ENCODE peak calls at places on chromosomes 6 and 20, in six cellular contexts. One of them, this sample, is unnamed.

GRCh38 chr20:30484009-30484748 is 773.3 kb upstream of the DEFB115 start:
- DNase-seq in astrocyte of the spinal cord: no peak
- DNase-seq in effector memory CD4-positive, alpha-beta T cell: no peak
- DNase-seq in Peyer's patch: no peak
- DNase-seq in mucosa of descending colon: no peak
- DNase-seq in H7: peak
- DNase-seq in this sample: no peak

GRCh38 chr6:35973670-35974222 is 50.7 kb downstream of the SLC26A8 start:
- DNase-seq in mucosa of descending colon: no peak
- DNase-seq in Peyer's patch: peak
- DNase-seq in astrocyte of the spinal cord: no peak
- DNase-seq in H7: no peak
- DNase-seq in effector memory CD4-positive, alpha-beta T cell: no peak
- DNase-seq in this sample: no peak

GRCh38 chr6:102841055-102841454 is 1447.5 kb downstream of the GRIK2 start:
- DNase-seq in Peyer's patch: no peak
- DNase-seq in H7: no peak
- DNase-seq in astrocyte of the spinal cord: peak
- DNase-seq in effector memory CD4-positive, alpha-beta T cell: no peak
- DNase-seq in mucosa of descending colon: no peak
- DNase-seq in this sample: peak

GRCh38 chr6:113406051-113406695 is 451.0 kb upstream of the MARCKS start:
- DNase-seq in effector memory CD4-positive, alpha-beta T cell: no peak
- DNase-seq in mucosa of descending colon: no peak
- DNase-seq in astrocyte of the spinal cord: no peak
- DNase-seq in Peyer's patch: no peak
- DNase-seq in H7: no peak
- DNase-seq in this sample: no peak

GRCh38 chr6:169829786-169830185 is 78.4 kb downstream of the ERMARD start:
- DNase-seq in astrocyte of the spinal cord: no peak
- DNase-seq in mucosa of descending colon: no peak
- DNase-seq in Peyer's patch: peak
- DNase-seq in effector memory CD4-positive, alpha-beta T cell: no peak
- DNase-seq in H7: no peak
- DNase-seq in this sample: no peak

GRCh38 chr6:128499079-128499705 is 21.2 kb downstream of the PTPRK start:
- DNase-seq in astrocyte of the spinal cord: no peak
- DNase-seq in Peyer's patch: no peak
- DNase-seq in H7: no peak
- DNase-seq in effector memory CD4-positive, alpha-beta T cell: no peak
- DNase-seq in mucosa of descending colon: no peak
- DNase-seq in this sample: no peak

GRCh38 chr6:142444388-142444787 is 142.6 kb downstream of the ADGRG6 start:
- DNase-seq in mucosa of descending colon: no peak
- DNase-seq in H7: no peak
- DNase-seq in astrocyte of the spinal cord: no peak
- DNase-seq in Peyer's patch: no peak
- DNase-seq in effector memory CD4-positive, alpha-beta T cell: no peak
- DNase-seq in this sample: no peak

GRCh38 chr20:35117148-35117547 is 24.5 kb upstream of the TRPC4AP start:
- DNase-seq in astrocyte of the spinal cord: peak
- DNase-seq in Peyer's patch: no peak
- DNase-seq in H7: no peak
- DNase-seq in mucosa of descending colon: no peak
- DNase-seq in effector memory CD4-positive, alpha-beta T cell: no peak
- DNase-seq in this sample: no peak

GRCh38 chr6:8492536-8493125 is 57.3 kb upstream of the SLC35B3 start:
- DNase-seq in astrocyte of the spinal cord: peak
- DNase-seq in effector memory CD4-positive, alpha-beta T cell: no peak
- DNase-seq in mucosa of descending colon: no peak
- DNase-seq in Peyer's patch: no peak
- DNase-seq in H7: no peak
- DNase-seq in this sample: no peak

GRCh38 chr20:48294942-48295341 is 509.7 kb upstream of the SULF2 start:
- DNase-seq in Peyer's patch: no peak
- DNase-seq in H7: no peak
- DNase-seq in mucosa of descending colon: no peak
- DNase-seq in effector memory CD4-positive, alpha-beta T cell: no peak
- DNase-seq in astrocyte of the spinal cord: no peak
- DNase-seq in this sample: no peak

GRCh38 chr6:95819461-95819860 is 196.3 kb upstream of the FUT9 start:
- DNase-seq in Peyer's patch: no peak
- DNase-seq in astrocyte of the spinal cord: no peak
- DNase-seq in H7: no peak
- DNase-seq in effector memory CD4-positive, alpha-beta T cell: no peak
- DNase-seq in mucosa of descending colon: no peak
- DNase-seq in this sample: no peak

GRCh38 chr6:75830959-75831885 is 82.2 kb downstream of the MYO6 start:
- DNase-seq in effector memory CD4-positive, alpha-beta T cell: no peak
- DNase-seq in H7: no peak
- DNase-seq in mucosa of descending colon: no peak
- DNase-seq in Peyer's patch: no peak
- DNase-seq in astrocyte of the spinal cord: peak
- DNase-seq in this sample: no peak

GRCh38 chr6:87710090-87710489 is 8.1 kb upstream of the AKIRIN2 start:
- DNase-seq in H7: no peak
- DNase-seq in astrocyte of the spinal cord: no peak
- DNase-seq in Peyer's patch: no peak
- DNase-seq in mucosa of descending colon: no peak
- DNase-seq in effector memory CD4-positive, alpha-beta T cell: no peak
- DNase-seq in this sample: no peak

DNA sequence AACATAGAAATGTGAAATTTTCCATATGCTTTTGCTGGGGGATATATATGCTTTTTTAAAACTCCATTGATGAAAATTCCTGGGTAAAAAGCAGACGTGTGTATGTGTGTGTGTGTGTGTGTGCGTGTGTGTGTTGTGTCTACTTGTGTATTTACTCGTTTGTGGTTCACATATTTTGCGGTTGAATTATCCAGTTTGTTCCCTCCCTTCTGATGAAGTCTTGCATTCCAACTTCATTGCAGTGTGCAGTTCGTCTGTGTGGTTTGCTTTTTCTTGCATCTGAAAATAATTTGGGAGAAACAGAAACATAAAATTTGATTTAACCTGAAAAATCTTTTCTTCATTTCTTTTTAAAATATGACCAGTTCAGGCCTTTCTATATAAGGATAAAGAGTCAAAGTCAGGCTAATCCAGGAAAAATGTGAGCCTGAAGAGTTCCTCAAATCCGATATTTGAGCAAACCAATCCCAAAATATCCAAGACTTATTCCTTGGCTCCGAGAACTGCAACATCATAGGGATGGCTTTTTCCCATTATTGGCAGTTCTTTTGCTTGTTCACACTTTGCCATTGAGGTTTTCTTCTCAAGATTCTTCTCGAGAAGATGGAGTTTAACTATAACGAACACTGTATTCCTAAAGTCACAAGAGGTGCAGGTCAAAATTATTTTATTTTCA is 202.2 kb upstream of the CCN2 start:
- DNase-seq in Peyer's patch: no peak
- DNase-seq in mucosa of descending colon: no peak
- DNase-seq in H7: no peak
- DNase-seq in effector memory CD4-positive, alpha-beta T cell: no peak
- DNase-seq in astrocyte of the spinal cord: peak
- DNase-seq in this sample: no peak
- H3K4me3 ChIP-seq in Peyer's patch: no peak
- H3K4me3 ChIP-seq in mucosa of descending colon: no peak
- H3K4me3 ChIP-seq in H7: no peak
- H3K4me3 ChIP-seq in effector memory CD4-positive, alpha-beta T cell: no peak
- H3K4me3 ChIP-seq in astrocyte of the spinal cord: no peak
- H3K4me3 ChIP-seq in this sample: no peak

GRCh38 chr6:41370488-41371111 is 35.2 kb downstream of the NCR2 start:
- DNase-seq in H7: no peak
- DNase-seq in astrocyte of the spinal cord: no peak
- DNase-seq in Peyer's patch: no peak
- DNase-seq in mucosa of descending colon: no peak
- DNase-seq in effector memory CD4-positive, alpha-beta T cell: no peak
- DNase-seq in this sample: no peak

GRCh38 chr6:41367700-41368099 is 32.3 kb downstream of the NCR2 start:
- DNase-seq in H7: peak
- DNase-seq in astrocyte of the spinal cord: peak
- DNase-seq in mucosa of descending colon: peak
- DNase-seq in Peyer's patch: peak
- DNase-seq in effector memory CD4-positive, alpha-beta T cell: no peak
- DNase-seq in this sample: peak

GRCh38 chr6:41367061-41367460 is 31.7 kb downstream of the NCR2 start:
- DNase-seq in effector memory CD4-positive, alpha-beta T cell: no peak
- DNase-seq in H7: no peak
- DNase-seq in astrocyte of the spinal cord: no peak
- DNase-seq in mucosa of descending colon: no peak
- DNase-seq in Peyer's patch: no peak
- DNase-seq in this sample: no peak

GRCh38 chr6:41371461-41371991 is 36.1 kb downstream of the NCR2 start:
- DNase-seq in astrocyte of the spinal cord: peak
- DNase-seq in mucosa of descending colon: peak
- DNase-seq in H7: peak
- DNase-seq in Peyer's patch: peak
- DNase-seq in effector memory CD4-positive, alpha-beta T cell: no peak
- DNase-seq in this sample: no peak

GRCh38 chr6:41366150-41366549 is 30.7 kb downstream of the NCR2 start:
- DNase-seq in H7: no peak
- DNase-seq in Peyer's patch: no peak
- DNase-seq in effector memory CD4-positive, alpha-beta T cell: no peak
- DNase-seq in mucosa of descending colon: no peak
- DNase-seq in astrocyte of the spinal cord: no peak
- DNase-seq in this sample: peak
- H3K4me3 ChIP-seq in H7: no peak
- H3K4me3 ChIP-seq in Peyer's patch: no peak
- H3K4me3 ChIP-seq in effector memory CD4-positive, alpha-beta T cell: no peak
- H3K4me3 ChIP-seq in mucosa of descending colon: no peak
- H3K4me3 ChIP-seq in astrocyte of the spinal cord: no peak
- H3K4me3 ChIP-seq in this sample: no peak

GRCh38 chr6:137493218-137494038 is 766 bp downstream of the OLIG3 start:
- DNase-seq in mucosa of descending colon: peak
- DNase-seq in astrocyte of the spinal cord: no peak
- DNase-seq in effector memory CD4-positive, alpha-beta T cell: no peak
- DNase-seq in Peyer's patch: peak
- DNase-seq in H7: peak
- DNase-seq in this sample: no peak

GRCh38 chr6:137494281-137494966 is at the start of gene OLIG3:
- DNase-seq in H7: peak
- DNase-seq in effector memory CD4-positive, alpha-beta T cell: no peak
- DNase-seq in astrocyte of the spinal cord: no peak
- DNase-seq in Peyer's patch: no peak
- DNase-seq in mucosa of descending colon: no peak
- DNase-seq in this sample: no peak

GRCh38 chr6:137495652-137496391 is 1.6 kb upstream of the OLIG3 start:
- DNase-seq in Peyer's patch: no peak
- DNase-seq in effector memory CD4-positive, alpha-beta T cell: no peak
- DNase-seq in mucosa of descending colon: no peak
- DNase-seq in astrocyte of the spinal cord: no peak
- DNase-seq in H7: peak
- DNase-seq in this sample: no peak

GRCh38 chr6:137496392-137496767 is 2.2 kb upstream of the OLIG3 start:
- DNase-seq in effector memory CD4-positive, alpha-beta T cell: no peak
- DNase-seq in Peyer's patch: no peak
- DNase-seq in astrocyte of the spinal cord: no peak
- DNase-seq in H7: peak
- DNase-seq in mucosa of descending colon: no peak
- DNase-seq in this sample: no peak

DNA sequence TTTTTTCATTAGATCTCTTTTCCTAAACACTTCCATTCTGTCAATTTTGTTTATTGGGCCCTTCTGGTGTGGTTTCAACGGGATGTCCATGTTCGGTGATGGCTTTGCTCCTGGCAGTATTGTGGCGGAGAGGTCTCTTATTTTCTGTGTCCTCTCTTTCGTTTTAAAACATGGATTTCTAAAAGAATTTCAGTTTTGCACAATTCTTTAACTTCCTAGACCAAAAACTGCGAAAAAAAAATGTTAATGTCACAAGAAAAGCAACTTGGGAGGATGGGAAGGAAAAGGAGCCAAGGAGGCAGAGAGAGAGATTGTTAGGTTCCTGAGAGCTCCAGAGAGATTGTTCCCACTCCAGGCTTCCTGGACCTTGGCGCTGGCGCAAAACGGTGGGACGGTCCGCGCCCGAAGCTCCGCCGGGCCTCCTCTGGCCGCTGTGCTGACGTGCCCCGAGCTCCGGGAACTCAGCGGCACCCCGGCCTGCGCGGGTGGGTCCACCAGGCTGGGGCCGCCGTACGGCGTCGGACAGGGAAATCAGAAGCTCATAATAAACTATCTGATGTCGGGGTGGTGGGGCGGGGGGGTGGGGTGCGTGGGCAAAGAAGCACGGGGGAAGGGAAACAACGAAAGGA is 887 bp upstream of the OLIG3 start:
- DNase-seq in mucosa of descending colon: no peak
- DNase-seq in astrocyte of the spinal cord: peak
- DNase-seq in H7: peak
- DNase-seq in effector memory CD4-positive, alpha-beta T cell: no peak
- DNase-seq in Peyer's patch: no peak
- DNase-seq in this sample: no peak
- H3K4me3 ChIP-seq in mucosa of descending colon: no peak
- H3K4me3 ChIP-seq in astrocyte of the spinal cord: no peak
- H3K4me3 ChIP-seq in H7: peak
- H3K4me3 ChIP-seq in effector memory CD4-positive, alpha-beta T cell: no peak
- H3K4me3 ChIP-seq in Peyer's patch: no peak
- H3K4me3 ChIP-seq in this sample: no peak

GRCh38 chr6:151481752-151482151 is 12.1 kb upstream of the CCDC170 start:
- DNase-seq in astrocyte of the spinal cord: no peak
- DNase-seq in mucosa of descending colon: no peak
- DNase-seq in Peyer's patch: no peak
- DNase-seq in H7: no peak
- DNase-seq in effector memory CD4-positive, alpha-beta T cell: no peak
- DNase-seq in this sample: no peak

GRCh38 chr6:151477726-151478125 is 16.1 kb upstream of the CCDC170 start:
- DNase-seq in effector memory CD4-positive, alpha-beta T cell: no peak
- DNase-seq in H7: no peak
- DNase-seq in mucosa of descending colon: no peak
- DNase-seq in astrocyte of the spinal cord: no peak
- DNase-seq in Peyer's patch: no peak
- DNase-seq in this sample: no peak

GRCh38 chr6:151478670-151479069 is 15.1 kb upstream of the CCDC170 start:
- DNase-seq in astrocyte of the spinal cord: no peak
- DNase-seq in Peyer's patch: no peak
- DNase-seq in H7: no peak
- DNase-seq in effector memory CD4-positive, alpha-beta T cell: no peak
- DNase-seq in mucosa of descending colon: no peak
- DNase-seq in this sample: no peak

DNA sequence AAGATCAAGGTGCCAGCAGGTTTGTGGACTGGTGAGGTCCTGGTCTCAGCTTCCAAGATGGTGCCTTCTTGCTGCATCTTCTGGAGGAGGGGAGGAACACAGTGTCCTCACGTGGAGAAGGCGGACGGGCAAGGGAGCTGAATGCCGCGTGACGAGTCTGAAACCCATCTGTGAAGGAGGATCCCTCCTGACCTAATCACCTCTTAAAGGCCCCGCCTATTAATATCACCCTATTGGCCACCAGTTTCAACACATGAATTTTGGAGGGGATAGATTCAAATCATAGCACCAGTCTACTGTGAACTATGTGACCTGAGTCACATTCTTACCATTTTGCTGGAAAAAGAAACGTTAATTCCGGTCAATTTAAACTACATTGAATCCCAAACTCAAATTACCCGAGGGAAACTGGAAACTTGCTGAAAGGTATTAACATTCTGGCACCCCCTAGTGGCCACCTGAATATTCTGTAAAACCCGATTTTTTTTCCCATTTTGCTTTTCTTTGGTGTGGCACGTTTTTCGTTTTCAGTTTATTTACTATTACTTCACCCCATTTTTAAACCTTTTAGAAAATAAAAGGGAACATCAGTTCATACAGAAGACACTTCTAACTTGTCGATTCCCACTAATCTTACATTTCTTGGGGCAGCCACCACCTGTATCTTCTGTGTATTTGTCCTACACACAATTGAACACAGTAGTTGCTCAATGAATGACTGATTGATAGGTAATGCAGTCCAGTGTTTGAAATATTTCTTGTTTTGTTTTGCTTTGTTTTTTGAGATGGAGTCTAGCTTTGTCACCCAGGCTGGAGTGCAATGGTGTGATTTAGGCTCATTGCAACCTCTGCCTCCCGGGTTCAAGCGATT is 17.9 kb upstream of the CCDC170 start:
- DNase-seq in H7: peak
- DNase-seq in Peyer's patch: no peak
- DNase-seq in effector memory CD4-positive, alpha-beta T cell: no peak
- DNase-seq in astrocyte of the spinal cord: peak
- DNase-seq in mucosa of descending colon: no peak
- DNase-seq in this sample: no peak
- H3K4me3 ChIP-seq in H7: no peak
- H3K4me3 ChIP-seq in Peyer's patch: no peak
- H3K4me3 ChIP-seq in effector memory CD4-positive, alpha-beta T cell: no peak
- H3K4me3 ChIP-seq in astrocyte of the spinal cord: no peak
- H3K4me3 ChIP-seq in mucosa of descending colon: no peak
- H3K4me3 ChIP-seq in this sample: no peak